ENCODE peak calls at places on chromosomes 7 and 10, in five cellular contexts. One of them, this sample, is unnamed.
A peak's percentile ranks its signal among the peaks of the same experiment; 100 is the strongest.

GRCh38 chr7:38628630-38629385 is 2.4 kb downstream of the AMPH start:
- DNase-seq in activated CD4-positive, alpha-beta T cell treated with anti-CD3 and anti-CD28 coated beads, Interleukin-2, amount 10 ng/mL, durations not matched to agents 7 days and 5 days: no peak
- DNase-seq in stimulated activated CD8-positive, alpha-beta memory T cell treated with anti-CD3 and anti-CD28 coated beads, Interleukin-7, amount 100 ng/mL, for 1 hour: no peak
- DNase-seq in iPS-NIHi11: no peak
- DNase-seq in left lung: no peak
- DNase-seq in this sample: no peak

GRCh38 chr10:65265451-65265954 is 1660.3 kb upstream of the LRRTM3 start:
- DNase-seq in stimulated activated CD8-positive, alpha-beta memory T cell treated with anti-CD3 and anti-CD28 coated beads, Interleukin-7, amount 100 ng/mL, for 1 hour: no peak
- DNase-seq in left lung: no peak
- DNase-seq in iPS-NIHi11: no peak
- DNase-seq in activated CD4-positive, alpha-beta T cell treated with anti-CD3 and anti-CD28 coated beads, Interleukin-2, amount 10 ng/mL, durations not matched to agents 7 days and 5 days: no peak
- DNase-seq in this sample: no peak

GRCh38 chr10:114551310-114551972 is 106.6 kb downstream of the ABLIM1 start:
- DNase-seq in activated CD4-positive, alpha-beta T cell treated with anti-CD3 and anti-CD28 coated beads, Interleukin-2, amount 10 ng/mL, durations not matched to agents 7 days and 5 days: no peak
- DNase-seq in stimulated activated CD8-positive, alpha-beta memory T cell treated with anti-CD3 and anti-CD28 coated beads, Interleukin-7, amount 100 ng/mL, for 1 hour: no peak
- DNase-seq in left lung: no peak
- DNase-seq in iPS-NIHi11: no peak
- DNase-seq in this sample: no peak

GRCh38 chr7:91720255-91720937 is 160.1 kb downstream of the MTERF1 start:
- DNase-seq in iPS-NIHi11: no peak
- DNase-seq in stimulated activated CD8-positive, alpha-beta memory T cell treated with anti-CD3 and anti-CD28 coated beads, Interleukin-7, amount 100 ng/mL, for 1 hour: no peak
- DNase-seq in left lung: no peak
- DNase-seq in activated CD4-positive, alpha-beta T cell treated with anti-CD3 and anti-CD28 coated beads, Interleukin-2, amount 10 ng/mL, durations not matched to agents 7 days and 5 days: no peak
- DNase-seq in this sample: no peak

GRCh38 chr10:105855791-105856190 is 1214.7 kb downstream of the SORCS3 start:
- DNase-seq in activated CD4-positive, alpha-beta T cell treated with anti-CD3 and anti-CD28 coated beads, Interleukin-2, amount 10 ng/mL, durations not matched to agents 7 days and 5 days: no peak
- DNase-seq in iPS-NIHi11: no peak
- DNase-seq in left lung: no peak
- DNase-seq in stimulated activated CD8-positive, alpha-beta memory T cell treated with anti-CD3 and anti-CD28 coated beads, Interleukin-7, amount 100 ng/mL, for 1 hour: no peak
- DNase-seq in this sample: no peak

GRCh38 chr7:7832518-7832917 is 114.1 kb upstream of the RPA3 start:
- DNase-seq in left lung: no peak
- DNase-seq in activated CD4-positive, alpha-beta T cell treated with anti-CD3 and anti-CD28 coated beads, Interleukin-2, amount 10 ng/mL, durations not matched to agents 7 days and 5 days: no peak
- DNase-seq in iPS-NIHi11: no peak
- DNase-seq in stimulated activated CD8-positive, alpha-beta memory T cell treated with anti-CD3 and anti-CD28 coated beads, Interleukin-7, amount 100 ng/mL, for 1 hour: no peak
- DNase-seq in this sample: no peak

GRCh38 chr10:113518415-113518814 is 34.4 kb upstream of the HABP2 start:
- DNase-seq in activated CD4-positive, alpha-beta T cell treated with anti-CD3 and anti-CD28 coated beads, Interleukin-2, amount 10 ng/mL, durations not matched to agents 7 days and 5 days: no peak
- DNase-seq in stimulated activated CD8-positive, alpha-beta memory T cell treated with anti-CD3 and anti-CD28 coated beads, Interleukin-7, amount 100 ng/mL, for 1 hour: no peak
- DNase-seq in left lung: no peak
- DNase-seq in iPS-NIHi11: no peak
- DNase-seq in this sample: no peak

GRCh38 chr10:13349776-13350274 is 1.7 kb upstream of the SEPHS1 start:
- DNase-seq in activated CD4-positive, alpha-beta T cell treated with anti-CD3 and anti-CD28 coated beads, Interleukin-2, amount 10 ng/mL, durations not matched to agents 7 days and 5 days: peak; percentile 42
- DNase-seq in iPS-NIHi11: peak; percentile 76
- DNase-seq in stimulated activated CD8-positive, alpha-beta memory T cell treated with anti-CD3 and anti-CD28 coated beads, Interleukin-7, amount 100 ng/mL, for 1 hour: no peak
- DNase-seq in left lung: peak; percentile 80
- DNase-seq in this sample: peak; percentile 79

GRCh38 chr10:93816123-93816747 is 58.5 kb downstream of the LGI1 start:
- DNase-seq in stimulated activated CD8-positive, alpha-beta memory T cell treated with anti-CD3 and anti-CD28 coated beads, Interleukin-7, amount 100 ng/mL, for 1 hour: no peak
- DNase-seq in left lung: peak; percentile 80
- DNase-seq in activated CD4-positive, alpha-beta T cell treated with anti-CD3 and anti-CD28 coated beads, Interleukin-2, amount 10 ng/mL, durations not matched to agents 7 days and 5 days: peak; percentile 27
- DNase-seq in iPS-NIHi11: peak; percentile 71
- DNase-seq in this sample: peak; percentile 89

GRCh38 chr7:130384371-130384801 is 4.1 kb downstream of the CPA1 start:
- DNase-seq in activated CD4-positive, alpha-beta T cell treated with anti-CD3 and anti-CD28 coated beads, Interleukin-2, amount 10 ng/mL, durations not matched to agents 7 days and 5 days: no peak
- DNase-seq in stimulated activated CD8-positive, alpha-beta memory T cell treated with anti-CD3 and anti-CD28 coated beads, Interleukin-7, amount 100 ng/mL, for 1 hour: no peak
- DNase-seq in left lung: no peak
- DNase-seq in iPS-NIHi11: no peak
- DNase-seq in this sample: no peak

GRCh38 chr10:26857991-26858706 is 2.6 kb downstream of the ABI1 start:
- DNase-seq in iPS-NIHi11: no peak
- DNase-seq in stimulated activated CD8-positive, alpha-beta memory T cell treated with anti-CD3 and anti-CD28 coated beads, Interleukin-7, amount 100 ng/mL, for 1 hour: no peak
- DNase-seq in activated CD4-positive, alpha-beta T cell treated with anti-CD3 and anti-CD28 coated beads, Interleukin-2, amount 10 ng/mL, durations not matched to agents 7 days and 5 days: no peak
- DNase-seq in left lung: no peak
- DNase-seq in this sample: no peak